ENCODE peak calls at places on chromosomes 2 and 18, in six cellular contexts. One of them, this sample, is unnamed.

GRCh38 chr2:240640939-240641338 is 15.7 kb downstream of the GPR35 start:
- DNase-seq in ovary: peak; percentile 39
- DNase-seq in left ventricle myocardium inferior: peak; percentile 13
- DNase-seq in psoas muscle: peak; percentile 68
- DNase-seq in HCT116: peak; percentile 29
- DNase-seq in transverse colon: peak; percentile 54
- DNase-seq in this sample: no peak

GRCh38 chr2:230330725-230331124 is 3.7 kb downstream of the SP140L start:
- DNase-seq in ovary: no peak
- DNase-seq in left ventricle myocardium inferior: no peak
- DNase-seq in psoas muscle: no peak
- DNase-seq in HCT116: no peak
- DNase-seq in transverse colon: no peak
- DNase-seq in this sample: no peak

GRCh38 chr2:28656937-28657615 is 94.6 kb upstream of the PPP1CB start:
- DNase-seq in ovary: no peak
- DNase-seq in left ventricle myocardium inferior: no peak
- DNase-seq in psoas muscle: no peak
- DNase-seq in HCT116: peak; percentile 34
- DNase-seq in transverse colon: peak; percentile 71
- DNase-seq in this sample: peak; percentile 68

GRCh38 chr2:219701847-219702634 is 74.6 kb downstream of the SLC4A3 start:
- DNase-seq in ovary: peak; percentile 54
- DNase-seq in left ventricle myocardium inferior: peak; percentile 30
- DNase-seq in psoas muscle: peak; percentile 78
- DNase-seq in HCT116: no peak
- DNase-seq in transverse colon: no peak
- DNase-seq in this sample: no peak

GRCh38 chr2:26768759-26769500 is 4.8 kb downstream of the SLC35F6 start:
- DNase-seq in ovary: peak; percentile 57
- DNase-seq in left ventricle myocardium inferior: peak; percentile 66
- DNase-seq in psoas muscle: peak; percentile 88
- DNase-seq in HCT116: peak; percentile 82
- DNase-seq in transverse colon: peak; percentile 70
- DNase-seq in this sample: no peak

GRCh38 chr18:2914185-2914584 is 67.4 kb downstream of the EMILIN2 start:
- DNase-seq in ovary: peak; percentile 84
- DNase-seq in left ventricle myocardium inferior: peak; percentile 66
- DNase-seq in psoas muscle: peak; percentile 79
- DNase-seq in HCT116: no peak
- DNase-seq in transverse colon: no peak
- DNase-seq in this sample: no peak

GRCh38 chr18:10131783-10132381 is 218.1 kb downstream of the VAPA start:
- DNase-seq in ovary: peak; percentile 62
- DNase-seq in left ventricle myocardium inferior: no peak
- DNase-seq in psoas muscle: peak; percentile 48
- DNase-seq in HCT116: no peak
- DNase-seq in transverse colon: no peak
- DNase-seq in this sample: no peak

GRCh38 chr2:10084567-10084910 is 4.3 kb upstream of the CYS1 start:
- DNase-seq in ovary: no peak
- DNase-seq in left ventricle myocardium inferior: no peak
- DNase-seq in psoas muscle: no peak
- DNase-seq in HCT116: no peak
- DNase-seq in transverse colon: no peak
- DNase-seq in this sample: no peak

GRCh38 chr2:48249631-48250473 is 280.1 kb upstream of the STON1 start:
- DNase-seq in ovary: no peak
- DNase-seq in left ventricle myocardium inferior: no peak
- DNase-seq in psoas muscle: no peak
- DNase-seq in HCT116: no peak
- DNase-seq in transverse colon: no peak
- DNase-seq in this sample: no peak

GRCh38 chr18:5653802-5654201 is 110.0 kb upstream of the EPB41L3 start:
- DNase-seq in ovary: no peak
- DNase-seq in left ventricle myocardium inferior: no peak
- DNase-seq in psoas muscle: no peak
- DNase-seq in HCT116: no peak
- DNase-seq in transverse colon: no peak
- DNase-seq in this sample: no peak

GRCh38 chr2:225334524-225334923 is 65.0 kb upstream of the NYAP2 start:
- DNase-seq in ovary: no peak
- DNase-seq in left ventricle myocardium inferior: no peak
- DNase-seq in psoas muscle: no peak
- DNase-seq in HCT116: no peak
- DNase-seq in transverse colon: no peak
- DNase-seq in this sample: no peak

GRCh38 chr2:199973703-199974102 is 18.3 kb downstream of the MAIP1 start:
- DNase-seq in ovary: no peak
- DNase-seq in left ventricle myocardium inferior: no peak
- DNase-seq in psoas muscle: no peak
- DNase-seq in HCT116: peak; percentile 29
- DNase-seq in transverse colon: no peak
- DNase-seq in this sample: no peak

GRCh38 chr2:230650585-230651137 is 62.0 kb upstream of the CAB39 start:
- DNase-seq in ovary: no peak
- DNase-seq in left ventricle myocardium inferior: no peak
- DNase-seq in psoas muscle: no peak
- DNase-seq in HCT116: no peak
- DNase-seq in transverse colon: no peak
- DNase-seq in this sample: no peak

GRCh38 chr2:18578033-18578432 is 11.3 kb downstream of the NT5C1B start:
- DNase-seq in ovary: no peak
- DNase-seq in left ventricle myocardium inferior: no peak
- DNase-seq in psoas muscle: no peak
- DNase-seq in HCT116: no peak
- DNase-seq in transverse colon: no peak
- DNase-seq in this sample: no peak

GRCh38 chr2:196957881-196958525 is 31.5 kb upstream of the PGAP1 start:
- DNase-seq in ovary: no peak
- DNase-seq in left ventricle myocardium inferior: no peak
- DNase-seq in psoas muscle: no peak
- DNase-seq in HCT116: no peak
- DNase-seq in transverse colon: no peak
- DNase-seq in this sample: no peak

GRCh38 chr2:191166111-191166755 is 15.4 kb upstream of the STAT4 start:
- DNase-seq in ovary: no peak
- DNase-seq in left ventricle myocardium inferior: no peak
- DNase-seq in psoas muscle: no peak
- DNase-seq in HCT116: no peak
- DNase-seq in transverse colon: no peak
- DNase-seq in this sample: peak; percentile 70

GRCh38 chr2:222298311-222299150 is at the start of gene PAX3:
- DNase-seq in ovary: no peak
- DNase-seq in left ventricle myocardium inferior: no peak
- DNase-seq in psoas muscle: peak; percentile 79
- DNase-seq in HCT116: no peak
- DNase-seq in transverse colon: no peak
- DNase-seq in this sample: no peak

GRCh38 chr2:215032153-215032552 is 106.3 kb downstream of the ABCA12 start:
- DNase-seq in ovary: no peak
- DNase-seq in left ventricle myocardium inferior: no peak
- DNase-seq in psoas muscle: no peak
- DNase-seq in HCT116: no peak
- DNase-seq in transverse colon: no peak
- DNase-seq in this sample: no peak

GRCh38 chr18:10875836-10876235 is 273.5 kb downstream of the PIEZO2 start:
- DNase-seq in ovary: no peak
- DNase-seq in left ventricle myocardium inferior: no peak
- DNase-seq in psoas muscle: no peak
- DNase-seq in HCT116: no peak
- DNase-seq in transverse colon: no peak
- DNase-seq in this sample: no peak

GRCh38 chr2:152715854-152716428 is 1.3 kb downstream of the PRPF40A start:
- DNase-seq in ovary: no peak
- DNase-seq in left ventricle myocardium inferior: no peak
- DNase-seq in psoas muscle: no peak
- DNase-seq in HCT116: peak; percentile 69
- DNase-seq in transverse colon: no peak
- DNase-seq in this sample: peak; percentile 41
- TF ChIP-seq CTCF in ovary: no peak
- TF ChIP-seq CTCF in left ventricle myocardium inferior: peak; percentile 23
- TF ChIP-seq CTCF in psoas muscle: peak; percentile 11
- TF ChIP-seq CTCF in HCT116: peak; percentile 81
- TF ChIP-seq CTCF in transverse colon: peak; percentile 50
- TF ChIP-seq CTCF in this sample: peak; percentile 72

GRCh38 chr2:46313063-46313462 is 15.9 kb downstream of the EPAS1 start:
- DNase-seq in ovary: no peak
- DNase-seq in left ventricle myocardium inferior: no peak
- DNase-seq in psoas muscle: no peak
- DNase-seq in HCT116: no peak
- DNase-seq in transverse colon: no peak
- DNase-seq in this sample: no peak

GRCh38 chr2:46309052-46309953 is 12.1 kb downstream of the EPAS1 start:
- DNase-seq in ovary: no peak
- DNase-seq in left ventricle myocardium inferior: no peak
- DNase-seq in psoas muscle: no peak
- DNase-seq in HCT116: no peak
- DNase-seq in transverse colon: no peak
- DNase-seq in this sample: peak; percentile 98

GRCh38 chr2:46314065-46314835 is 17.0 kb downstream of the EPAS1 start:
- DNase-seq in ovary: no peak
- DNase-seq in left ventricle myocardium inferior: no peak
- DNase-seq in psoas muscle: no peak
- DNase-seq in HCT116: no peak
- DNase-seq in transverse colon: no peak
- DNase-seq in this sample: no peak

GRCh38 chr2:46310446-46310845 is 13.2 kb downstream of the EPAS1 start:
- DNase-seq in ovary: no peak
- DNase-seq in left ventricle myocardium inferior: no peak
- DNase-seq in psoas muscle: no peak
- DNase-seq in HCT116: no peak
- DNase-seq in transverse colon: no peak
- DNase-seq in this sample: no peak

DNA sequence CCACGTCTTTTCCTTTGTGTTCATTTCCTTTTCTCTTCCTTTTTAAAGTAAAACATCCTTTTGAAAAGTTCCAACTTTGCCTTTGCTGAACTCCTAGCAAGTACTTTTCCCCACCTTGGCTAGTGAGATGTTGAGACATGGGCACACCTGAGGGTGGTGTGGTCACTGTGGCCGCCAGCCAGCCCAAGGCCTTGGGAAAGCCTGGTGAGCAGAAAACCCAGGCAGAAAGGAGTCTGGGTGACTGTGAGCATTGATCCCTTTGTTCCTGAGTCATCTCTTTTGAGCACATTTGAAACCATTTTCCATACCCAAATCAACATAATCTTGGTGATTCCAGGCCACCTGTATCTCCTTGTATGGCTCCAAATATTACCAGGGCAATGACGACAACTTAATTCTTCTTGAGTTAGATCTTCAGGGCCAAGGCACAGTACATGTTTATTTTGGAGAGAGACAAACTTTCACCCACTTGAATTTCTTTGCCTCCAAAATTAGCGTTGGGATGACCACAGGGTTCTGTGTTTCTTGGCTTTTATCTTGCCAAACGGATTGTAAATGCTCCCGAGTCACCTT is 14.5 kb downstream of the EPAS1 start:
- DNase-seq in ovary: no peak
- DNase-seq in left ventricle myocardium inferior: no peak
- DNase-seq in psoas muscle: no peak
- DNase-seq in HCT116: no peak
- DNase-seq in transverse colon: no peak
- DNase-seq in this sample: no peak
- H3K27ac ChIP-seq in ovary: no peak overlapping the region
- H3K27ac ChIP-seq in left ventricle myocardium inferior: peak overlapping the region; percentile 99
- H3K27ac ChIP-seq in psoas muscle: peak overlapping the region; percentile 46
- H3K27ac ChIP-seq in HCT116: peak overlapping the region; percentile 59
- H3K27ac ChIP-seq in transverse colon: peak overlapping the region; percentile 30
- H3K27ac ChIP-seq in this sample: peak overlapping the region; percentile 12

DNA sequence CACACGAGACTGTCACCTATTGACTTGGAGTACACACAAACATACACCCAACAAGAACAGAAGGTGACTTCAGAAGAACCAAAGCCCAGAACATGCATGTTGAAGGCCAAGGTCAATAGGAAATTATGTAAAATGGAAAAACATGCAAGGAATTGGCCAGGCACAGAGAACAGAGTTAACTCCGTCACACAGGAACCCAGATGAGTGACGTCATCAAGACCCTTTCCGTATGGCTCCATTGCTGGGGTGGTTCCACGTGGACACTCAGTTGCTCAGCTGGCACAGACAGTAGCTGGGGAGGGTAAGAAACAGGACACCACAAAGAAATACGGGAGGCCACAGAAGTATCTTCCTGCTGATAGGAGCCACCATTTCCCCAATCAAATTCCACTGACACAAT is 18.4 kb downstream of the SOX11 start:
- DNase-seq in ovary: no peak
- DNase-seq in left ventricle myocardium inferior: no peak
- DNase-seq in psoas muscle: no peak
- DNase-seq in HCT116: no peak
- DNase-seq in transverse colon: no peak
- DNase-seq in this sample: no peak
- TF ChIP-seq CTCF in ovary: no peak
- TF ChIP-seq CTCF in left ventricle myocardium inferior: no peak
- TF ChIP-seq CTCF in psoas muscle: no peak
- TF ChIP-seq CTCF in HCT116: no peak
- TF ChIP-seq CTCF in transverse colon: no peak
- TF ChIP-seq CTCF in this sample: no peak

DNA sequence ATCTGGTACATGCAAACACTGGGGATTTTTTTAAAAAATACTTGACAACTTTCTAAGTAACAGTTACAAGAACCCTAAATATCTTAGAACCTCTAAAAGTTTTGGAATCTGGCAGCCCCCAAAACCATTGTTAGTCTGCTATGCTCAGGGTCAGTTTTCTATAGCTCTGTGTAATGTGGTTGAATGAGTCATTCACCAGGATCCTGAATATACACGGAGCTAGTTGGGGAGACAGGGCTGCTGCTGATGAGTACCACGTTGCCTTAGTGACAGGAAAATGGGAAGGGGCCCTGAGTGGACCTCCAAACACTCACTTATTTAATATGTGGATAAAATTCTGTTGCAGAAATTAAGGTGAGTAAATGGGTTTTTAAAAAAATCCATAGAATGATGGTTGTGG is 36.9 kb upstream of the TANC1 start:
- DNase-seq in ovary: no peak
- DNase-seq in left ventricle myocardium inferior: no peak
- DNase-seq in psoas muscle: no peak
- DNase-seq in HCT116: no peak
- DNase-seq in transverse colon: no peak
- DNase-seq in this sample: peak; percentile 12
- H3K27ac ChIP-seq in ovary: no peak overlapping the region
- H3K27ac ChIP-seq in left ventricle myocardium inferior: no peak overlapping the region
- H3K27ac ChIP-seq in psoas muscle: no peak overlapping the region
- H3K27ac ChIP-seq in HCT116: no peak overlapping the region
- H3K27ac ChIP-seq in transverse colon: no peak overlapping the region
- H3K27ac ChIP-seq in this sample: no peak overlapping the region

This sample was measured in foreskin keratinocyte.